ENCODE peak calls at places on chromosome 7, in ten cellular contexts. O is HS-27A; I is effector CD4-positive, alpha-beta T cell; B is NCI-H1694 treated with DMSO at 0.1 percent for 48 hours; K is ovary; Y is left ventricle myocardium superior; G is activated T-helper 9 cell treated with anti-CD3 and anti-CD28 coated beads, Interleukin-2, amount 50 U/mL, for 16 hours; E is stimulated activated CD8-positive, alpha-beta memory T cell treated with anti-CD3 and anti-CD28 coated beads, Interleukin-7, amount 100 ng/mL, for 48 hours; R is neural progenitor cell; M is T-helper 2 cell treated with Interferon-gamma antibody and Interleukin-4, amounts not matched to agents 5 μg/mL and 100 μg/mL, for 36 hours. F is an unnamed sample.

GRCh38 chr7:82740246-82740848 is 296.8 kb upstream of the CACNA2D1 start:
- DNase-seq in O (no peak), I (no peak), B (peak), K (no peak), Y (peak), G (no peak), E (no peak), R (peak), M (no peak), F (peak)

GRCh38 chr7:143299346-143299745 is 11.2 kb downstream of the CASP2 start:
- DNase-seq in O (no peak), I (no peak), B (no peak), K (no peak), Y (no peak), G (no peak), E (no peak), R (no peak), M (no peak), F (no peak)

GRCh38 chr7:42691030-42691639 is 220.7 kb downstream of the C7orf25 start:
- DNase-seq in O (peak), I (no peak), B (no peak), K (no peak), Y (no peak), G (no peak), E (no peak), R (peak), M (no peak), F (peak)

GRCh38 chr7:101885597-101885955 is 68.2 kb downstream of the CUX1 start:
- DNase-seq in O (no peak), I (no peak), B (no peak), K (no peak), Y (no peak), G (no peak), E (no peak), R (no peak), M (no peak), F (no peak)

GRCh38 chr7:489876-490275 is 29.8 kb downstream of the PDGFA start:
- DNase-seq in O (no peak), I (no peak), B (no peak), K (no peak), Y (no peak), G (no peak), E (no peak), R (peak), M (no peak), F (no peak)

GRCh38 chr7:137695942-137696341 is 150.8 kb downstream of the DGKI start:
- DNase-seq in O (no peak), I (no peak), B (no peak), K (no peak), Y (no peak), G (no peak), E (no peak), R (no peak), M (no peak), F (no peak)

GRCh38 chr7:86908948-86909347 is 150.5 kb downstream of the ELAPOR2 start:
- DNase-seq in O (no peak), I (no peak), B (no peak), K (no peak), Y (no peak), G (no peak), E (no peak), R (peak), M (no peak), F (no peak)

GRCh38 chr7:47091141-47091540 is 490.8 kb downstream of the TNS3 start:
- DNase-seq in O (no peak), I (no peak), B (no peak), K (no peak), Y (no peak), G (no peak), E (no peak), R (no peak), M (no peak), F (no peak)

GRCh38 chr7:127704211-127704610 is 52.2 kb downstream of the SND1 start:
- DNase-seq in O (no peak), I (no peak), B (peak), K (no peak), Y (no peak), G (no peak), E (no peak), R (no peak), M (no peak), F (no peak)

GRCh38 chr7:36472141-36472729 is 82.6 kb downstream of the ANLN start:
- DNase-seq in O (no peak), I (no peak), B (no peak), K (no peak), Y (no peak), G (no peak), E (no peak), R (no peak), M (no peak), F (no peak)

GRCh38 chr7:75629042-75629441 is 109.7 kb downstream of the HIP1 start:
- DNase-seq in O (no peak), I (no peak), B (no peak), K (no peak), Y (no peak), G (no peak), E (no peak), R (peak), M (no peak), F (no peak)

GRCh38 chr7:3592438-3593134 is 291.5 kb downstream of the SDK1 start:
- DNase-seq in O (no peak), I (no peak), B (no peak), K (no peak), Y (no peak), G (no peak), E (no peak), R (peak), M (no peak), F (peak)

GRCh38 chr7:118195837-118196474 is 12.0 kb downstream of the LSM8 start:
- DNase-seq in O (no peak), I (peak), B (peak), K (peak), Y (no peak), G (peak), E (peak), R (peak), M (peak), F (peak)

GRCh38 chr7:16933296-16934248 is 51.8 kb upstream of the AGR3 start:
- DNase-seq in O (no peak), I (no peak), B (no peak), K (no peak), Y (peak), G (no peak), E (no peak), R (no peak), M (peak), F (no peak)

GRCh38 chr7:56097700-56098099 is 4.9 kb upstream of the PHKG1 start:
- DNase-seq in O (no peak), I (no peak), B (no peak), K (peak), Y (peak), G (no peak), E (no peak), R (no peak), M (no peak), F (peak)

GRCh38 chr7:37558320-37558719 is 109.7 kb upstream of the ELMO1 start:
- DNase-seq in O (no peak), I (no peak), B (no peak), K (no peak), Y (no peak), G (no peak), E (no peak), R (no peak), M (no peak), F (no peak)

GRCh38 chr7:35761882-35762720 is 38.8 kb upstream of the SEPTIN7 start:
- DNase-seq in O (peak), I (no peak), B (no peak), K (no peak), Y (no peak), G (no peak), E (no peak), R (no peak), M (no peak), F (peak)

GRCh38 chr7:43278088-43278644 is 165.7 kb downstream of the HECW1 start:
- DNase-seq in O (no peak), I (no peak), B (no peak), K (no peak), Y (no peak), G (no peak), E (no peak), R (no peak), M (no peak), F (no peak)

GRCh38 chr7:154546946-154547587 is 455.9 kb downstream of the PAXIP1 start:
- DNase-seq in O (no peak), I (no peak), B (no peak), K (no peak), Y (no peak), G (no peak), E (no peak), R (no peak), M (no peak), F (no peak)

GRCh38 chr7:128919881-128920789 is 9.6 kb upstream of the KCP start:
- DNase-seq in O (no peak), I (no peak), B (no peak), K (no peak), Y (no peak), G (no peak), E (no peak), R (peak), M (no peak), F (no peak)